ENCODE peak calls at places on chromosome 20, in nine cellular contexts. One of them, this sample, is unnamed.

GRCh38 chr20:8209061-8209460 is 77.0 kb downstream of the PLCB1 start:
- DNase-seq in SK-N-SH: no peak
- DNase-seq in A549: no peak
- DNase-seq in GM12878: peak
- DNase-seq in Panc1: no peak
- DNase-seq in K562: no peak
- DNase-seq in HCT116: no peak
- DNase-seq in HepG2: no peak
- DNase-seq in GM23338: no peak
- DNase-seq in this sample: no peak

GRCh38 chr20:59775221-59776055 is 158.0 kb downstream of the SYCP2 start:
- DNase-seq in SK-N-SH: peak
- DNase-seq in GM23338: no peak
- DNase-seq in HepG2: no peak
- DNase-seq in GM12878: no peak
- DNase-seq in K562: no peak
- DNase-seq in HCT116: no peak
- DNase-seq in Panc1: no peak
- DNase-seq in A549: no peak
- DNase-seq in this sample: no peak

GRCh38 chr20:63701329-63702035 is 5.0 kb downstream of the TNFRSF6B start:
- DNase-seq in SK-N-SH: peak
- DNase-seq in GM23338: no peak
- DNase-seq in HepG2: no peak
- DNase-seq in GM12878: no peak
- DNase-seq in HCT116: no peak
- DNase-seq in K562: no peak
- DNase-seq in A549: no peak
- DNase-seq in Panc1: no peak
- DNase-seq in this sample: no peak

GRCh38 chr20:9838035-9838377 is 870 bp downstream of the PAK5 start:
- DNase-seq in A549: peak
- DNase-seq in HCT116: no peak
- DNase-seq in K562: no peak
- DNase-seq in GM12878: no peak
- DNase-seq in Panc1: no peak
- DNase-seq in HepG2: no peak
- DNase-seq in SK-N-SH: peak
- DNase-seq in GM23338: peak
- DNase-seq in this sample: no peak

GRCh38 chr20:47765715-47766594 is 19.3 kb downstream of the SULF2 start:
- DNase-seq in K562: no peak
- DNase-seq in GM12878: no peak
- DNase-seq in A549: peak
- DNase-seq in GM23338: peak
- DNase-seq in SK-N-SH: no peak
- DNase-seq in Panc1: no peak
- DNase-seq in HCT116: no peak
- DNase-seq in HepG2: no peak
- DNase-seq in this sample: no peak

GRCh38 chr20:25197870-25198190 is 2.3 kb downstream of the ENTPD6 start:
- DNase-seq in K562: no peak
- DNase-seq in HCT116: no peak
- DNase-seq in HepG2: no peak
- DNase-seq in A549: no peak
- DNase-seq in SK-N-SH: no peak
- DNase-seq in GM12878: no peak
- DNase-seq in Panc1: no peak
- DNase-seq in GM23338: no peak
- DNase-seq in this sample: no peak

GRCh38 chr20:33083544-33084340 is 4.3 kb downstream of the BPIFB4 start:
- DNase-seq in HepG2: no peak
- DNase-seq in GM12878: no peak
- DNase-seq in HCT116: no peak
- DNase-seq in K562: no peak
- DNase-seq in GM23338: no peak
- DNase-seq in A549: no peak
- DNase-seq in SK-N-SH: no peak
- DNase-seq in Panc1: no peak
- DNase-seq in this sample: no peak

GRCh38 chr20:64139200-64140081 is 24.8 kb upstream of the MYT1 start:
- DNase-seq in A549: no peak
- DNase-seq in Panc1: no peak
- DNase-seq in GM23338: no peak
- DNase-seq in SK-N-SH: peak
- DNase-seq in GM12878: no peak
- DNase-seq in HepG2: no peak
- DNase-seq in HCT116: no peak
- DNase-seq in K562: no peak
- DNase-seq in this sample: no peak

GRCh38 chr20:235891-236290 is 8.8 kb downstream of the DEFB129 start:
- DNase-seq in HCT116: no peak
- DNase-seq in A549: peak
- DNase-seq in Panc1: peak
- DNase-seq in GM12878: no peak
- DNase-seq in K562: no peak
- DNase-seq in SK-N-SH: peak
- DNase-seq in GM23338: no peak
- DNase-seq in HepG2: no peak
- DNase-seq in this sample: no peak

GRCh38 chr20:38997622-38998021 is 35.5 kb downstream of the DHX35 start:
- DNase-seq in HCT116: no peak
- DNase-seq in K562: peak
- DNase-seq in HepG2: no peak
- DNase-seq in Panc1: no peak
- DNase-seq in GM23338: peak
- DNase-seq in A549: no peak
- DNase-seq in SK-N-SH: no peak
- DNase-seq in GM12878: peak
- DNase-seq in this sample: no peak

GRCh38 chr20:45788351-45788750 is 3.3 kb downstream of the WFDC3 start:
- DNase-seq in SK-N-SH: no peak
- DNase-seq in GM12878: no peak
- DNase-seq in Panc1: no peak
- DNase-seq in A549: no peak
- DNase-seq in GM23338: no peak
- DNase-seq in K562: no peak
- DNase-seq in HCT116: no peak
- DNase-seq in HepG2: no peak
- DNase-seq in this sample: no peak

GRCh38 chr20:5722927-5723326 is 27.3 kb upstream of the SHLD1 start:
- DNase-seq in K562: no peak
- DNase-seq in GM12878: no peak
- DNase-seq in HCT116: no peak
- DNase-seq in Panc1: no peak
- DNase-seq in HepG2: no peak
- DNase-seq in SK-N-SH: no peak
- DNase-seq in A549: no peak
- DNase-seq in GM23338: no peak
- DNase-seq in this sample: no peak

GRCh38 chr20:7196481-7196880 is 429.0 kb downstream of the BMP2 start:
- DNase-seq in Panc1: no peak
- DNase-seq in K562: no peak
- DNase-seq in A549: no peak
- DNase-seq in HCT116: no peak
- DNase-seq in SK-N-SH: no peak
- DNase-seq in HepG2: no peak
- DNase-seq in GM12878: no peak
- DNase-seq in GM23338: no peak
- DNase-seq in this sample: no peak

DNA sequence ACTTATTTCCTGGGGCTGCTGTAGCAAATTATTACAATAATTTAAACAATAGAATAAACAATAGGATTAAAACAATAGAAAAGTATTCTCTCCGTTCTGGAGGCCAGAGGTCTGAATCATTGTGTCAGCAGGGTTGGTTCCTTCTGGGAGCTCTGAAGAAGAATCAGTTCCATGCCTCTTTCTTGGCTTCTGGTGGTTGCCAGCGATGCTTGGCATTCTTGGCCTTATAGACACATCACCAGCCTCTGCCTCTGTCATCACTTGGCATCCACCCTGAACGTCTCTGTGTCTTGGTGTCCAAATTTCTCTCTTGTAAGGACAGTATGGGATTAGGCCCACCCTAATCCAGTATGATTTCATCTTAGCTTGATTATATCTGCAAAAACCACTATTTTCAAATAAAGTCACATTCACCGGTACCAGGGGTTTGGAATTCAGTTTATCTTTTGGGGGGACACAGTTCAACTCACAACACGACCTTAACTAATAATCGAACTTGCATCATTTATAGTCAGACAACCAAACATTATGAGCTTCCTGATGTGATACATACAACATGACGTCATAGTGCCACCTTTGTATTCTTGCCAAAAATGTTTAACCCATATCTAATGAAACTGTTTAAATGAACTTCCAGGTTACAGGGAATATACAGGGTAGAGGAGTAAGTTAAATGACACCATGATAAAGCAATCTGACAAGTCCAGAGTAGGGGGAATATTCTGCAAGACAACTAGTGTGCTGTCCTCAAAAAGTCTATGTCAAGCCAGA is 84.7 kb upstream of the RNF24 start:
- DNase-seq in SK-N-SH: no peak
- DNase-seq in GM12878: no peak
- DNase-seq in GM23338: no peak
- DNase-seq in Panc1: no peak
- DNase-seq in HepG2: no peak
- DNase-seq in K562: no peak
- DNase-seq in A549: no peak
- DNase-seq in HCT116: no peak
- DNase-seq in this sample: no peak
- TF ChIP-seq REST in SK-N-SH: no peak
- TF ChIP-seq REST in GM12878: no peak
- TF ChIP-seq REST in GM23338: no peak
- TF ChIP-seq REST in Panc1: no peak
- TF ChIP-seq REST in HepG2: no peak
- TF ChIP-seq REST in K562: no peak
- TF ChIP-seq REST in A549: no peak
- TF ChIP-seq REST in HCT116: no peak
- TF ChIP-seq REST in this sample: no peak

DNA sequence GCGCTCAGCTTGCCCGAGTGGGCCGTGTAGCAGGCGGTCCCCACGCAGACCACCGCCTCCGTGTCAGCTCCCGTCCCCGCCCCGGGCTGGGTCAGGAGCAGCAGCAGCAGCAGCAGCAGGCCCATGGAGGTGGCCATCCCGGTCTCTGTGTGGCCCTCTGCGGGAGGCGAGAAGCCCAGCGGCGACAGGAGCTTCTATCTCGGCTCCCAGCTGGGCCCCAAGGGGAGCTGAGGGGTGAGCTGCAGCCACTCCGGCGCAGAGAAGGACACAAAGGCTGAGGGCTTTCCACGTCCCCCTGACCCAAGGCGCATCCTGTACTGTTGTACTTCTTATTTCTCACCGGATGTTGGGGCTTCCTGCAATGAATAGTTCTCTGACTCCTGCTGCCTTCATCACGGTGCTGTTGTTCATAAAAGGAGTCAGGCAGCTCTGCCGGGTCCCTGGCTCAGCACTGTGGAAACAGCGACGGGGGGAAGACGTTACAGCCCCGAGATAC is at the start of gene CD93:
- DNase-seq in GM12878: no peak
- DNase-seq in K562: no peak
- DNase-seq in HepG2: no peak
- DNase-seq in SK-N-SH: no peak
- DNase-seq in A549: no peak
- DNase-seq in HCT116: no peak
- DNase-seq in GM23338: peak
- DNase-seq in Panc1: no peak
- DNase-seq in this sample: no peak
- TF ChIP-seq REST in GM12878: no peak
- TF ChIP-seq REST in K562: no peak
- TF ChIP-seq REST in HepG2: no peak
- TF ChIP-seq REST in SK-N-SH: no peak
- TF ChIP-seq REST in A549: no peak
- TF ChIP-seq REST in HCT116: no peak
- TF ChIP-seq REST in GM23338: no peak
- TF ChIP-seq REST in Panc1: no peak
- TF ChIP-seq REST in this sample: no peak

GRCh38 chr20:44684047-44684965 is 30.9 kb upstream of the CCN5 start:
- DNase-seq in HepG2: peak
- DNase-seq in SK-N-SH: no peak
- DNase-seq in GM12878: no peak
- DNase-seq in GM23338: no peak
- DNase-seq in K562: no peak
- DNase-seq in Panc1: no peak
- DNase-seq in HCT116: no peak
- DNase-seq in A549: peak
- DNase-seq in this sample: no peak
- TF ChIP-seq REST in HepG2: no peak
- TF ChIP-seq REST in SK-N-SH: no peak
- TF ChIP-seq REST in GM12878: no peak
- TF ChIP-seq REST in GM23338: no peak
- TF ChIP-seq REST in K562: no peak
- TF ChIP-seq REST in Panc1: no peak
- TF ChIP-seq REST in HCT116: no peak
- TF ChIP-seq REST in A549: no peak
- TF ChIP-seq REST in this sample: no peak

DNA sequence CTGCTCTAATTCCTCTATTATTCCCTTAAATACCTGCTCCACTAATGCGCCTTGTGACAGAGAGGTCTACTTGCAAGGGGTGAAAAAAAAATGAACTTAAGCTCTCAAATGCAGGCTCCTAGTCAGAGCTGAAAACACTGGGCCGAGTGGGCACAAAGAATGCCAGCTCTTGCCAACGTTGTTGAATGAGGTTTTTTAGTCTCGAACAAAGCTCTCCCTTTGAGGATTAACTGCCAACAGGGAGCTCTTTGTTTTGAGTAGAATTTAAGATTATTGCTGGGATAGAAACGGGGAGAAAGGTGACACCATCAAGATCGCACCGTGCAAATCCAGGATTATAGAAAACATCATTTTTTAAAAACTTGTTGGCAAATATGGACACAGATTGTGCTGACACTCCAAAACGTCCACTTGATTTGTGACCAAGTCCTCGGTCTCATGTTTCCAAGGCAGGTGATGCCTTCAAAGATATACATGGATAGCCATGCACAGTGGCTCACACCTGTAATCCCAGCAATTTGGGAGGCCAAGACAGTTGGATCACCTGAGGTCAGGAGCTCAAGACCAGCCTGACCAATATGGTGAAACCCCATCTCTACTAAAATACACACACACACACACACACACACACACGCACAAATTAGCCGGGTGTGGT is 163.2 kb downstream of the BMP7 start:
- DNase-seq in HCT116: no peak
- DNase-seq in HepG2: no peak
- DNase-seq in Panc1: no peak
- DNase-seq in GM12878: no peak
- DNase-seq in A549: no peak
- DNase-seq in GM23338: no peak
- DNase-seq in K562: no peak
- DNase-seq in SK-N-SH: no peak
- DNase-seq in this sample: no peak
- TF ChIP-seq REST in HCT116: no peak
- TF ChIP-seq REST in HepG2: no peak
- TF ChIP-seq REST in Panc1: no peak
- TF ChIP-seq REST in GM12878: no peak
- TF ChIP-seq REST in A549: no peak
- TF ChIP-seq REST in GM23338: no peak
- TF ChIP-seq REST in K562: no peak
- TF ChIP-seq REST in SK-N-SH: no peak
- TF ChIP-seq REST in this sample: no peak